ENCODE peak calls at places on chromosome 3, in nine cellular contexts. Z is body of pancreas; O is colonic mucosa; P is tibial nerve; F is CD8-positive, alpha-beta memory T cell; S is HCT116; K is pancreas; H is dorsolateral prefrontal cortex; W is GM23338. Y is an unnamed sample.

GRCh38 chr3:117997201-117998049 is 1037.2 kb downstream of the IGSF11 start:
- DNase-seq in Z (peak), O (peak), P (peak), F (peak), S (peak), K (peak), H (peak), W (peak), Y (peak)

GRCh38 chr3:179321585-179322322 is 1.1 kb upstream of the ZNF639 start:
- DNase-seq in Z (peak), O (peak), P (no peak), F (no peak), S (no peak), K (no peak), H (no peak), W (peak), Y (no peak)

GRCh38 chr3:140319801-140320200 is 358.1 kb upstream of the TRIM42 start:
- DNase-seq in Z (no peak), O (no peak), P (no peak), F (no peak), S (no peak), K (no peak), H (no peak), W (no peak), Y (no peak)

GRCh38 chr3:159029306-159030026 is 227.6 kb downstream of the MFSD1 start:
- DNase-seq in Z (no peak), O (no peak), P (no peak), F (no peak), S (no peak), K (no peak), H (no peak), W (no peak), Y (no peak)

GRCh38 chr3:117871934-117872333 is 1162.4 kb downstream of the TUSC7 start:
- DNase-seq in Z (no peak), O (no peak), P (no peak), F (no peak), S (no peak), K (no peak), H (no peak), W (no peak), Y (no peak)

GRCh38 chr3:14911651-14912050 is 35.7 kb upstream of the NR2C2 start:
- DNase-seq in Z (no peak), O (no peak), P (no peak), F (no peak), S (no peak), K (no peak), H (no peak), W (no peak), Y (no peak)

GRCh38 chr3:58173670-58174472 is 36.9 kb downstream of the DNASE1L3 start:
- DNase-seq in Z (peak), O (peak), P (no peak), F (no peak), S (no peak), K (peak), H (no peak), W (peak), Y (no peak)

GRCh38 chr3:59753805-59754204 is 704.0 kb upstream of the CFAP20DC start:
- DNase-seq in Z (no peak), O (no peak), P (no peak), F (no peak), S (no peak), K (no peak), H (no peak), W (no peak), Y (no peak)

GRCh38 chr3:185316740-185317407 is 46.1 kb upstream of the MAP3K13 start:
- DNase-seq in Z (no peak), O (no peak), P (no peak), F (no peak), S (no peak), K (no peak), H (no peak), W (no peak), Y (no peak)

GRCh38 chr3:100169186-100169585 is 54.9 kb upstream of the FILIP1L start:
- DNase-seq in Z (peak), O (no peak), P (no peak), F (no peak), S (no peak), K (no peak), H (no peak), W (no peak), Y (no peak)

GRCh38 chr3:27669505-27670085 is 52.5 kb downstream of the EOMES start:
- DNase-seq in Z (no peak), O (no peak), P (no peak), F (no peak), S (no peak), K (no peak), H (no peak), W (no peak), Y (peak)

GRCh38 chr3:65672876-65673815 is 365.6 kb downstream of the MAGI1 start:
- DNase-seq in Z (peak), O (peak), P (peak), F (no peak), S (peak), K (no peak), H (peak), W (peak), Y (no peak)

GRCh38 chr3:53844262-53845102 is 1.7 kb downstream of the CHDH start:
- DNase-seq in Z (peak), O (peak), P (no peak), F (no peak), S (no peak), K (peak), H (no peak), W (no peak), Y (no peak)

GRCh38 chr3:29440321-29441019 is 159.6 kb downstream of the RBMS3 start:
- DNase-seq in Z (peak), O (peak), P (no peak), F (no peak), S (no peak), K (no peak), H (no peak), W (peak), Y (no peak)

GRCh38 chr3:164779816-164780215 is 298.5 kb downstream of the SI start:
- DNase-seq in Z (no peak), O (no peak), P (no peak), F (no peak), S (no peak), K (no peak), H (no peak), W (no peak), Y (no peak)

GRCh38 chr3:156216852-156217251 is 96.5 kb downstream of the KCNAB1 start:
- DNase-seq in Z (no peak), O (no peak), P (no peak), F (no peak), S (no peak), K (no peak), H (no peak), W (no peak), Y (no peak)

GRCh38 chr3:37243811-37244748 is 69.7 kb upstream of the LRRFIP2 start:
- DNase-seq in Z (peak), O (peak), P (peak), F (peak), S (peak), K (peak), H (peak), W (peak), Y (no peak)

GRCh38 chr3:197216914-197217313 is 81.5 kb downstream of the DLG1 start:
- DNase-seq in Z (no peak), O (no peak), P (no peak), F (no peak), S (no peak), K (no peak), H (no peak), W (no peak), Y (no peak)

GRCh38 chr3:13385373-13385965 is 34.7 kb downstream of the NUP210 start:
- DNase-seq in Z (no peak), O (no peak), P (no peak), F (no peak), S (no peak), K (no peak), H (no peak), W (no peak), Y (no peak)

GRCh38 chr3:161673845-161674244 is 177.2 kb downstream of the OTOL1 start:
- DNase-seq in Z (no peak), O (no peak), P (no peak), F (no peak), S (no peak), K (no peak), H (no peak), W (peak), Y (no peak)

GRCh38 chr3:134378384-134378783 is 4.1 kb upstream of the AMOTL2 start:
- DNase-seq in Z (peak), O (peak), P (no peak), F (no peak), S (peak), K (peak), H (no peak), W (peak), Y (peak)

GRCh38 chr3:40623567-40623966 is 98.8 kb downstream of the ZNF621 start:
- DNase-seq in Z (no peak), O (peak), P (no peak), F (no peak), S (no peak), K (no peak), H (no peak), W (no peak), Y (no peak)

GRCh38 chr3:58210761-58211477 is at the start of gene DNASE1L3:
- DNase-seq in Z (no peak), O (no peak), P (no peak), F (no peak), S (no peak), K (no peak), H (no peak), W (no peak), Y (no peak)

GRCh38 chr3:176568189-176568588 is 629.1 kb downstream of the TBL1XR1 start:
- DNase-seq in Z (no peak), O (no peak), P (no peak), F (no peak), S (no peak), K (no peak), H (no peak), W (no peak), Y (no peak)

GRCh38 chr3:12170207-12170606 is 11.5 kb upstream of the TIMP4 start:
- DNase-seq in Z (no peak), O (no peak), P (no peak), F (no peak), S (no peak), K (no peak), H (no peak), W (no peak), Y (no peak)

GRCh38 chr3:33884204-33884561 is 85.8 kb downstream of the PDCD6IP start:
- DNase-seq in Z (no peak), O (no peak), P (no peak), F (no peak), S (no peak), K (no peak), H (no peak), W (peak), Y (no peak)

GRCh38 chr3:3191675-3192480 is 12.4 kb upstream of the CRBN start:
- DNase-seq in Z (no peak), O (no peak), P (no peak), F (no peak), S (no peak), K (no peak), H (no peak), W (no peak), Y (no peak)

GRCh38 chr3:15815696-15816095 is 17.9 kb upstream of the ANKRD28 start:
- DNase-seq in Z (no peak), O (no peak), P (no peak), F (no peak), S (peak), K (no peak), H (no peak), W (no peak), Y (no peak)

GRCh38 chr3:38618343-38618742 is 31.1 kb downstream of the SCN5A start:
- DNase-seq in Z (no peak), O (no peak), P (no peak), F (no peak), S (no peak), K (no peak), H (no peak), W (no peak), Y (no peak)

GRCh38 chr3:84547971-84548970 is 410.5 kb upstream of the CADM2 start:
- DNase-seq in Z (peak), O (no peak), P (no peak), F (no peak), S (no peak), K (peak), H (no peak), W (peak), Y (no peak)

GRCh38 chr3:44845528-44846520 is 15.9 kb upstream of the TMEM42 start:
- DNase-seq in Z (peak), O (no peak), P (no peak), F (no peak), S (no peak), K (no peak), H (no peak), W (no peak), Y (no peak)

GRCh38 chr3:52874869-52875588 is 22.3 kb downstream of the STIMATE start:
- DNase-seq in Z (no peak), O (no peak), P (no peak), F (no peak), S (no peak), K (no peak), H (no peak), W (no peak), Y (no peak)

GRCh38 chr3:4746241-4746958 is 232.8 kb upstream of the BHLHE40 start:
- DNase-seq in Z (no peak), O (no peak), P (no peak), F (no peak), S (no peak), K (no peak), H (no peak), W (no peak), Y (no peak)

GRCh38 chr3:4749567-4750002 is 229.7 kb upstream of the BHLHE40 start:
- DNase-seq in Z (no peak), O (no peak), P (no peak), F (no peak), S (no peak), K (no peak), H (no peak), W (no peak), Y (no peak)

GRCh38 chr3:4748701-4749378 is 230.4 kb upstream of the BHLHE40 start:
- DNase-seq in Z (no peak), O (no peak), P (no peak), F (no peak), S (no peak), K (no peak), H (no peak), W (no peak), Y (no peak)

GRCh38 chr3:4750306-4751056 is 228.8 kb upstream of the BHLHE40 start:
- DNase-seq in Z (no peak), O (no peak), P (no peak), F (no peak), S (no peak), K (no peak), H (peak), W (no peak), Y (no peak)

GRCh38 chr3:4748127-4748526 is 231.1 kb upstream of the BHLHE40 start:
- DNase-seq in Z (no peak), O (no peak), P (no peak), F (no peak), S (no peak), K (no peak), H (no peak), W (no peak), Y (no peak)
- H3K27ac ChIP-seq in Z (no peak), O (no peak), P (no peak), F (no peak), S (no peak), K (no peak), H (peak), W (no peak), Y (no peak)

GRCh38 chr3:72194464-72194857 is 409.5 kb upstream of the PROK2 start:
- DNase-seq in Z (no peak), O (no peak), P (no peak), F (no peak), S (no peak), K (no peak), H (no peak), W (no peak), Y (no peak)
- H3K27ac ChIP-seq in Z (no peak), O (no peak), P (no peak), F (no peak), S (no peak), K (no peak), H (no peak), W (no peak), Y (peak)

GRCh38 chr3:195003006-195003892 is 267.7 kb downstream of the XXYLT1 start:
- DNase-seq in Z (peak), O (peak), P (peak), F (no peak), S (no peak), K (no peak), H (no peak), W (no peak), Y (peak)
- H3K27ac ChIP-seq in Z (no peak), O (no peak), P (peak), F (no peak), S (no peak), K (no peak), H (no peak), W (no peak), Y (peak)

DNA sequence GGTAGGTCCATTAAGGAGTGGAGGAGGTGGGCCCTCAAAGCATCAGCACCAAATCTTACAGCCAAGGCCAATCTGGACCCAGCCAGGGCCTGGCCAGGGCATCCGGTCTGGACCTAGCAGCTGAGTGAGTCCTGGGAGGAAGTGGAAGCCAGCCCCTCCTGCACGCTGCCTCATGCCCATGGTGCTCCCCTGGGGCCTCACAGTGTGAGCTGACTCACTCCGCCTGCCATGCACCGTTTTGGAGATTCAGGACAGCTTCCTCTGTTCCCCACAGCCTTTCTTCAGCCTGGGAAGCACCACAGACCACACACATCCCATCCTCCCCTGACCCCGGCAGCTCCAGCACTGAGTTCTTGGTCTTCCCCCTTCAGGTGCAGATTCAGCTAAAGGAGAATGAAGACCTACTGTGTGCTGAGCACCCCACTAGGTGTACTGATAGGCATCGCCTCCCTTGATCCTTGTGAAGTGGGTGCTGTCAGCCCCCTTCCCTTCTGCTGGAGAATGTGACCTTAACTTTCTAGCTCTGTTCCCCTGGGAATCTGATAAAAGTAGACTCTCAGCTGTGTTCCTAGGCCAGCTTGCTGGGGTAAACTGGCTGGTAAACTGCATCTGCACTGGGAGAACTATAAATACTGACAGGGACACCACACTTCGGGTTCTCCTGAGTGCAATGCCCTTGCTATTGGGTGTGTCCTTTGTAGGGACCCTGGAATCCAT is 36.8 kb upstream of the SEC13 start:
- DNase-seq in Z (no peak), O (no peak), P (no peak), F (no peak), S (no peak), K (no peak), H (no peak), W (no peak), Y (no peak)
- H3K27ac ChIP-seq in Z (no peak), O (no peak), P (no peak), F (no peak), S (no peak), K (no peak), H (peak), W (no peak), Y (no peak)

GRCh38 chr3:4814904-4815574 is 164.2 kb upstream of the BHLHE40 start:
- DNase-seq in Z (no peak), O (no peak), P (no peak), F (no peak), S (no peak), K (no peak), H (no peak), W (no peak), Y (no peak)
- H3K27ac ChIP-seq in Z (no peak), O (no peak), P (peak), F (peak), S (no peak), K (no peak), H (no peak), W (no peak), Y (no peak)

GRCh38 chr3:149385617-149386298 is 8.3 kb upstream of the TM4SF1 start:
- DNase-seq in Z (no peak), O (no peak), P (no peak), F (no peak), S (no peak), K (no peak), H (no peak), W (no peak), Y (no peak)

GRCh38 chr3:149386299-149386606 is 8.8 kb upstream of the TM4SF1 start:
- DNase-seq in Z (no peak), O (no peak), P (no peak), F (no peak), S (no peak), K (no peak), H (no peak), W (no peak), Y (no peak)

GRCh38 chr3:149384167-149384566 is 6.7 kb upstream of the TM4SF1 start:
- DNase-seq in Z (no peak), O (no peak), P (no peak), F (no peak), S (no peak), K (no peak), H (no peak), W (no peak), Y (no peak)

GRCh38 chr3:149383703-149384102 is 6.3 kb upstream of the TM4SF1 start:
- DNase-seq in Z (no peak), O (no peak), P (no peak), F (no peak), S (no peak), K (no peak), H (no peak), W (no peak), Y (no peak)

GRCh38 chr3:149384911-149385321 is 7.5 kb upstream of the TM4SF1 start:
- DNase-seq in Z (peak), O (no peak), P (no peak), F (no peak), S (no peak), K (no peak), H (no peak), W (no peak), Y (no peak)
- H3K27ac ChIP-seq in Z (peak), O (no peak), P (peak), F (no peak), S (no peak), K (peak), H (no peak), W (no peak), Y (no peak)